ENCODE peak calls at places on chromosomes 11 and 22, in eight cellular contexts. One of them, this sample, is unnamed.

GRCh38 chr11:1691027-1691877 is 5.7 kb upstream of the KRTAP5-6 start:
- DNase-seq in suprapubic skin: no peak
- DNase-seq in spleen: no peak
- DNase-seq in heart left ventricle: no peak
- DNase-seq in H54: no peak
- DNase-seq in A549: no peak
- DNase-seq in breast epithelium: no peak
- DNase-seq in K562: no peak
- DNase-seq in this sample: no peak

GRCh38 chr11:40227730-40228129 is 1231.7 kb downstream of the LRRC4C start:
- DNase-seq in suprapubic skin: no peak
- DNase-seq in spleen: no peak
- DNase-seq in heart left ventricle: no peak
- DNase-seq in H54: no peak
- DNase-seq in A549: no peak
- DNase-seq in breast epithelium: no peak
- DNase-seq in K562: no peak
- DNase-seq in this sample: no peak

GRCh38 chr11:72617080-72617744 is 57.0 kb downstream of the PDE2A start:
- DNase-seq in suprapubic skin: no peak
- DNase-seq in spleen: no peak
- DNase-seq in heart left ventricle: no peak
- DNase-seq in H54: peak
- DNase-seq in A549: no peak
- DNase-seq in breast epithelium: no peak
- DNase-seq in K562: no peak
- DNase-seq in this sample: no peak

GRCh38 chr22:29009148-29009547 is 52.5 kb downstream of the C22orf31 start:
- DNase-seq in suprapubic skin: no peak
- DNase-seq in spleen: no peak
- DNase-seq in heart left ventricle: no peak
- DNase-seq in H54: no peak
- DNase-seq in A549: no peak
- DNase-seq in breast epithelium: no peak
- DNase-seq in K562: no peak
- DNase-seq in this sample: no peak

GRCh38 chr11:80595011-80595410 is 1154.2 kb upstream of the TENM4 start:
- DNase-seq in suprapubic skin: no peak
- DNase-seq in spleen: no peak
- DNase-seq in heart left ventricle: no peak
- DNase-seq in H54: no peak
- DNase-seq in A549: no peak
- DNase-seq in breast epithelium: no peak
- DNase-seq in K562: no peak
- DNase-seq in this sample: peak

GRCh38 chr11:124762624-124763155 is 600 bp upstream of the ESAM start:
- DNase-seq in suprapubic skin: no peak
- DNase-seq in spleen: peak
- DNase-seq in heart left ventricle: no peak
- DNase-seq in H54: no peak
- DNase-seq in A549: no peak
- DNase-seq in breast epithelium: no peak
- DNase-seq in K562: peak
- DNase-seq in this sample: no peak

GRCh38 chr11:34637303-34637702 is 16.4 kb downstream of the EHF start:
- DNase-seq in suprapubic skin: no peak
- DNase-seq in spleen: no peak
- DNase-seq in heart left ventricle: peak
- DNase-seq in H54: no peak
- DNase-seq in A549: no peak
- DNase-seq in breast epithelium: peak
- DNase-seq in K562: no peak
- DNase-seq in this sample: no peak

GRCh38 chr11:63986932-63987513 is 785 bp downstream of the OTUB1 start:
- DNase-seq in suprapubic skin: no peak
- DNase-seq in spleen: no peak
- DNase-seq in heart left ventricle: no peak
- DNase-seq in H54: no peak
- DNase-seq in A549: no peak
- DNase-seq in breast epithelium: no peak
- DNase-seq in K562: no peak
- DNase-seq in this sample: no peak

GRCh38 chr11:111376453-111376871 is 2.6 kb downstream of the POU2AF1 start:
- DNase-seq in suprapubic skin: no peak
- DNase-seq in spleen: no peak
- DNase-seq in heart left ventricle: no peak
- DNase-seq in H54: no peak
- DNase-seq in A549: no peak
- DNase-seq in breast epithelium: no peak
- DNase-seq in K562: no peak
- DNase-seq in this sample: no peak

GRCh38 chr11:60847281-60847680 is 5.4 kb downstream of the CCDC86 start:
- DNase-seq in suprapubic skin: no peak
- DNase-seq in spleen: no peak
- DNase-seq in heart left ventricle: no peak
- DNase-seq in H54: no peak
- DNase-seq in A549: no peak
- DNase-seq in breast epithelium: no peak
- DNase-seq in K562: no peak
- DNase-seq in this sample: no peak

DNA sequence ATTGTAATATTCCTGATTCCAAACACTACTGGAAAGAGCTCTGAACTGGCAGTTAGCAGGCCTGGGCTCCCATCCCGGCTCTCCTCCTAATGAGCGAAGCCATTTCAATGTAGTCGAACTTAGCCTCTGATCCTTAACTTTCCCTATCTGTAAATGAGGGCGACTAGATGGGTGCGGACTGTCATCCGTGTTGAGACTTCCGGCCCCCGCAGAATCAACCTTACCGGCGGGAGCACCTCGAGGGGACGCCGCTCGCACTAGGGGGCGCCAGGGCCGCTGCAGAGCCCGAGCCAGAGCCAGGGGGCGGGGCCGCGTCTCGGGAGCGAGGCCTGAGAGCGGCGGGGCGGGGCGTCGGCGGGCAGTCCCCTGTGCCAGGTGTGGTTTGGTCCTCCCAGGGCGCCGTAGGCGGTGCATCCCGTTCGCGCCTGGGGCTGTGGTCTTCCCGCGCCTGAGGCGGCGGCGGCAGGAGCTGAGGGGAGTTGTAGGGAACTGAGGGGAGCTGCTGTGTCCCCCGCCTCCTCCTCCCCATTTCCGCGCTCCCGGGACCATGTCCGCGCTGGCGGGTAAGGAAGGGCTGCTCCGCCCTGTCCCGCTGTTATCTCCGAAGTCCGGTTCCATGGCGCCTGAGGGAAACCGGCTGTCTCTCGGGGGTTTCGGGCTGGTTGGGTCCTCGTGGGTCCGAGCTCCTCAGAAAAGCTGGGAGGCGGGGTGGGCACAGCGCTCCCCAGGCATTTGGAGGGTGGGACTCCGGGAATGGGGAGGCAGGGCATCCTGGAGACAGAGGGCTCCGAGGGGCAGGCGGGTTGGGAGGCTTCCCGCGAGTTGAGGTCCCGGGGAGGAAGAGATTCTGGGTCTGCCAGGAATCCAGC is at the start of gene LIMK2:
- DNase-seq in suprapubic skin: peak
- DNase-seq in spleen: peak
- DNase-seq in heart left ventricle: peak
- DNase-seq in H54: peak
- DNase-seq in A549: peak
- DNase-seq in breast epithelium: peak
- DNase-seq in K562: peak
- DNase-seq in this sample: peak
- TF ChIP-seq POLR2A in suprapubic skin: no peak
- TF ChIP-seq POLR2A in spleen: peak
- TF ChIP-seq POLR2A in heart left ventricle: peak
- TF ChIP-seq POLR2A in H54: peak
- TF ChIP-seq POLR2A in A549: peak
- TF ChIP-seq POLR2A in breast epithelium: peak
- TF ChIP-seq POLR2A in K562: peak
- TF ChIP-seq POLR2A in this sample: peak

GRCh38 chr11:96213500-96213899 is 129.5 kb downstream of the MAML2 start:
- DNase-seq in suprapubic skin: no peak
- DNase-seq in spleen: no peak
- DNase-seq in heart left ventricle: no peak
- DNase-seq in H54: no peak
- DNase-seq in A549: no peak
- DNase-seq in breast epithelium: no peak
- DNase-seq in K562: peak
- DNase-seq in this sample: peak

GRCh38 chr11:96217206-96217605 is 125.8 kb downstream of the MAML2 start:
- DNase-seq in suprapubic skin: no peak
- DNase-seq in spleen: no peak
- DNase-seq in heart left ventricle: no peak
- DNase-seq in H54: no peak
- DNase-seq in A549: no peak
- DNase-seq in breast epithelium: no peak
- DNase-seq in K562: no peak
- DNase-seq in this sample: no peak

GRCh38 chr11:96214745-96215093 is 128.3 kb downstream of the MAML2 start:
- DNase-seq in suprapubic skin: no peak
- DNase-seq in spleen: no peak
- DNase-seq in heart left ventricle: no peak
- DNase-seq in H54: no peak
- DNase-seq in A549: no peak
- DNase-seq in breast epithelium: no peak
- DNase-seq in K562: no peak
- DNase-seq in this sample: no peak

GRCh38 chr11:96215826-96216225 is 127.2 kb downstream of the MAML2 start:
- DNase-seq in suprapubic skin: no peak
- DNase-seq in spleen: no peak
- DNase-seq in heart left ventricle: no peak
- DNase-seq in H54: no peak
- DNase-seq in A549: no peak
- DNase-seq in breast epithelium: no peak
- DNase-seq in K562: no peak
- DNase-seq in this sample: no peak

DNA sequence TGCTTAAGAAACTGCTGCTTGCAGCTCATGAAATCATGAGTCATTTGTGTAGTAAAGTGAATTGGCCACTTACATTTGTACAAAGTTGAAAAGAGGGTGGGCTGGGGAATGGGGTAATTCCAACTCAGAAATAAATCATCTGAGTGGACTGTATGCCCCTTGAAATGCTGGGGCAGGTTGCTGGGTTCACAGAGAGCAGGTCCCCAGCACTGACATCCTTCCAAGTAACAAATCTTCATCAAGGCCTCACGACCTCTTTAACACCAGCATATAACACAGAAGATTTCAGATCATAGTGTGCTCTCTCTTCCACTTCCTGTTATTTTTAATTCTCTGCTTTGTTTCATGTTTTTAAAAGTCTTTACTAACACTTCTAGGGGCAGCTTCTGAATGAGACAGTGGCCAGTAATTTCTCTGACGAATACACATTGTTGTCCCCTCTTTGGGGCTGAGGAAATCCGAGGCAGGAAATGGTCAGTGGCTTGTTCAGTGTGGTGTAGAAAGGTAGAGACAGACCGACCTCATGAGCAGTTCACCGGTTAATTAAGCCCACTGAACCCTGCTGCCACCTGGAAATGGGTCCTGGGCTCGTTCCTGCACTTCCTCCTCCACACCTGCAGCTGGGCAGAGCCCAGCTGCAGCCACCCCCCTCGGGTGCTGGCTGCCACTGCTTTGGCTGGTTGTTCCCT is 127.8 kb downstream of the MAML2 start:
- DNase-seq in suprapubic skin: no peak
- DNase-seq in spleen: peak
- DNase-seq in heart left ventricle: no peak
- DNase-seq in H54: no peak
- DNase-seq in A549: no peak
- DNase-seq in breast epithelium: no peak
- DNase-seq in K562: no peak
- DNase-seq in this sample: no peak
- TF ChIP-seq POLR2A in suprapubic skin: no peak
- TF ChIP-seq POLR2A in spleen: no peak
- TF ChIP-seq POLR2A in heart left ventricle: no peak
- TF ChIP-seq POLR2A in H54: no peak
- TF ChIP-seq POLR2A in A549: no peak
- TF ChIP-seq POLR2A in breast epithelium: no peak
- TF ChIP-seq POLR2A in K562: no peak
- TF ChIP-seq POLR2A in this sample: no peak

DNA sequence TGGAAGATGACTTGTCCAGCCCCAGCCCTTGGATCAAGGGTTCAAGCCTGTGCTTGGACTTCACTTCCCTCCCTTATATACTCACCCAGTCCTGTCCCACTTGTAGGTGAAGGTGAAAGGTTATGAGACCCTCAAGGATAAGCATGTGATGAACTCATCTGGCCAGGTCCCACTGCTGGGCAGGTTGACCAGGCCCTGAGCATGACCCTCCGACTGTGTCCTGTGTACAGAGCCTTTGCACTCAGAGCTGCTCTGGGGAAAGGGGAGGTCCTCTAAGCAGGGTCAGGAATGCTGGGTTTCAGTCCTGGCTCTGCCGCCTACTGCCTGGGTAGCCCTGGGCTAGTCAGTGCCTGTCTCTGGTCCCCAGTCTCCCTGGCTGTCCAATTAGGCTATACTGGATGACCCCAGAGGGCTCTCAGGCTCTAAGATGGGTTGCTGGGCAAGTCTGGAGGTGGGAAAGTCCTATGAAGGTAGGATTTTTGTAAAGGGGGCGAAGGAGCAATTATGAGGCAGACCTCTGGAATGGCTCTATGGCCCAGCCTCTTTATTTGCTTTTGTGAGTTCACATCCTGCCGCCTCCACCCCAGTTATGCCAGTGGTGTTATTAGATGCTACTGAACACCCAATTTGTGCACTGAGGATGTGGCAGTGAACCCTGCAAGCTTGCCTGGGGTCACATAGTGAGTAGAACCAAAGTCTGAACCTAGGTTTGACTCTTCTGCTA is 14.1 kb downstream of the DGAT2 start:
- DNase-seq in suprapubic skin: no peak
- DNase-seq in spleen: peak
- DNase-seq in heart left ventricle: no peak
- DNase-seq in H54: no peak
- DNase-seq in A549: no peak
- DNase-seq in breast epithelium: no peak
- DNase-seq in K562: no peak
- DNase-seq in this sample: no peak
- TF ChIP-seq POLR2A in suprapubic skin: no peak
- TF ChIP-seq POLR2A in spleen: no peak
- TF ChIP-seq POLR2A in heart left ventricle: no peak
- TF ChIP-seq POLR2A in H54: no peak
- TF ChIP-seq POLR2A in A549: no peak
- TF ChIP-seq POLR2A in breast epithelium: no peak
- TF ChIP-seq POLR2A in K562: no peak
- TF ChIP-seq POLR2A in this sample: no peak

GRCh38 chr11:129056916-129057315 is 114.2 kb upstream of the TP53AIP1 start:
- DNase-seq in suprapubic skin: no peak
- DNase-seq in spleen: no peak
- DNase-seq in heart left ventricle: no peak
- DNase-seq in H54: no peak
- DNase-seq in A549: no peak
- DNase-seq in breast epithelium: no peak
- DNase-seq in K562: no peak
- DNase-seq in this sample: no peak
- TF ChIP-seq POLR2A in suprapubic skin: no peak
- TF ChIP-seq POLR2A in spleen: no peak
- TF ChIP-seq POLR2A in heart left ventricle: no peak
- TF ChIP-seq POLR2A in H54: no peak
- TF ChIP-seq POLR2A in A549: no peak
- TF ChIP-seq POLR2A in breast epithelium: no peak
- TF ChIP-seq POLR2A in K562: no peak
- TF ChIP-seq POLR2A in this sample: no peak

GRCh38 chr22:37244114-37244921 is at the start of gene RAC2:
- DNase-seq in suprapubic skin: peak
- DNase-seq in spleen: peak
- DNase-seq in heart left ventricle: peak
- DNase-seq in H54: peak
- DNase-seq in A549: no peak
- DNase-seq in breast epithelium: peak
- DNase-seq in K562: peak
- DNase-seq in this sample: peak
- TF ChIP-seq POLR2A in suprapubic skin: no peak
- TF ChIP-seq POLR2A in spleen: peak
- TF ChIP-seq POLR2A in heart left ventricle: no peak
- TF ChIP-seq POLR2A in H54: peak
- TF ChIP-seq POLR2A in A549: no peak
- TF ChIP-seq POLR2A in breast epithelium: no peak
- TF ChIP-seq POLR2A in K562: peak
- TF ChIP-seq POLR2A in this sample: peak

This sample was measured in erythroblast.